ENCODE peak calls at places on chromosomes 11 and 22, in five cellular contexts. O, H, Q, G and N are unnamed samples.

GRCh38 chr11:66035653-66036333 is 9.5 kb upstream of the CATSPER1 start:
- DNase-seq in O (no peak), H (no peak), Q (no peak), G (no peak), N (no peak)

GRCh38 chr11:127890026-127890611 is 697.2 kb downstream of the ETS1 start:
- DNase-seq in O (no peak), H (peak), Q (no peak), G (no peak), N (no peak)

GRCh38 chr11:96267490-96268010 is 75.4 kb downstream of the MAML2 start:
- DNase-seq in O (no peak), H (no peak), Q (no peak), G (no peak), N (no peak)

GRCh38 chr11:2794419-2794795 is 91.2 kb downstream of the CDKN1C start:
- DNase-seq in O (no peak), H (no peak), Q (no peak), G (peak), N (no peak)

GRCh38 chr11:12164061-12165014 is 53.9 kb downstream of the MICAL2 start:
- DNase-seq in O (no peak), H (peak), Q (peak), G (no peak), N (no peak)

GRCh38 chr11:31803813-31804438 is 7.2 kb downstream of the PAX6 start:
- DNase-seq in O (no peak), H (no peak), Q (no peak), G (no peak), N (no peak)

GRCh38 chr22:38338772-38339379 is 21.6 kb upstream of the CSNK1E start:
- DNase-seq in O (peak), H (peak), Q (no peak), G (peak), N (no peak)

GRCh38 chr11:107457205-107457557 is 444 bp downstream of the CWF19L2 start:
- DNase-seq in O (no peak), H (no peak), Q (no peak), G (no peak), N (no peak)

GRCh38 chr11:123439616-123440015 is 9.5 kb downstream of the GRAMD1B start:
- DNase-seq in O (no peak), H (no peak), Q (no peak), G (no peak), N (no peak)

GRCh38 chr22:50688448-50688847 is 15.8 kb downstream of the SHANK3 start:
- DNase-seq in O (no peak), H (no peak), Q (no peak), G (no peak), N (peak)

GRCh38 chr11:95119361-95120060 is 29.9 kb downstream of the ENDOD1 start:
- DNase-seq in O (no peak), H (no peak), Q (no peak), G (no peak), N (no peak)

GRCh38 chr11:28447226-28447625 is 339.0 kb downstream of the METTL15 start:
- DNase-seq in O (no peak), H (peak), Q (peak), G (no peak), N (no peak)

GRCh38 chr22:16783930-16784354 is 41.3 kb downstream of the XKR3 start:
- DNase-seq in O (peak), H (no peak), Q (no peak), G (no peak), N (no peak)

GRCh38 chr11:16873289-16873688 is 134.8 kb downstream of the C11orf58 start:
- DNase-seq in O (no peak), H (no peak), Q (no peak), G (no peak), N (no peak)

GRCh38 chr11:109619498-109619897 is 197.5 kb downstream of the C11orf87 start:
- DNase-seq in O (no peak), H (no peak), Q (no peak), G (no peak), N (no peak)

GRCh38 chr22:22881116-22882032 is 6.2 kb upstream of the IGLL5 start:
- DNase-seq in O (no peak), H (no peak), Q (no peak), G (no peak), N (peak)

GRCh38 chr22:26672060-26672471 is 14.7 kb downstream of the MIAT start:
- DNase-seq in O (no peak), H (no peak), Q (no peak), G (peak), N (no peak)

GRCh38 chr22:27473533-27473932 is 328.0 kb downstream of the MN1 start:
- DNase-seq in O (no peak), H (no peak), Q (no peak), G (no peak), N (no peak)

GRCh38 chr11:2807276-2807681 is 78.3 kb downstream of the CDKN1C start:
- DNase-seq in O (no peak), H (no peak), Q (no peak), G (peak), N (peak)

GRCh38 chr22:30279932-30280331 is 9.4 kb downstream of the CASTOR1 start:
- DNase-seq in O (no peak), H (no peak), Q (no peak), G (no peak), N (no peak)

GRCh38 chr11:106306942-106307341 is 229.5 kb downstream of the AASDHPPT start:
- DNase-seq in O (no peak), H (peak), Q (no peak), G (no peak), N (no peak)

GRCh38 chr11:45798793-45799441 is 6.0 kb upstream of the SLC35C1 start:
- DNase-seq in O (no peak), H (no peak), Q (no peak), G (no peak), N (peak)

GRCh38 chr11:118398797-118399564 is 2.4 kb upstream of the ATP5MG start:
- DNase-seq in O (no peak), H (no peak), Q (no peak), G (no peak), N (no peak)

GRCh38 chr22:50544078-50544745 is 1.5 kb upstream of the KLHDC7B start:
- DNase-seq in O (peak), H (peak), Q (no peak), G (peak), N (peak)

GRCh38 chr11:2670541-2671100 is 29.2 kb downstream of the KCNQ1OT1 start:
- DNase-seq in O (no peak), H (no peak), Q (no peak), G (no peak), N (peak)

GRCh38 chr11:66847461-66848232 is 4.4 kb downstream of the RCE1 start:
- DNase-seq in O (no peak), H (no peak), Q (no peak), G (peak), N (peak)

GRCh38 chr22:30270841-30271240 is 4.2 kb upstream of the OSM start:
- DNase-seq in O (no peak), H (no peak), Q (no peak), G (peak), N (no peak)

DNA sequence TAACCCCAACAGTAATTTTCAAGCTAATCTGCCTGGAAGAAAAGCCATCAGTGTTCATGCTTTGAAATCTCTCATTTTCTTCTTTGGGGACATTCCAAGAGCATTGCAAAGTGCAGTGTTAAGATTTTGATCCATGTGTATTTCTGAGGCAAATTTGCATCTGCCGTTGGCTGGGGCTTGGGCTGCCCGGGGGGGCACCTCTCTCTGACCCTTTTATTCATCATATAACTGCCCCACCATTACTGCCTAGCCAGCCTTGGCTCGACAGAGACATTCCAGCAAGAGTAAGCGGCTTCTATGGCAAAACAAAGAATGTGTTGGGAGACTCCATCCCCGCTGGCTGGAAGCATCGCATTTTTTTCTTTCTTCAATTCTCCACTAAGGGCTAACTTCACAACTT is 483.5 kb downstream of the BRD1 start:
- DNase-seq in O (no peak), H (no peak), Q (no peak), G (no peak), N (peak)
- TF ChIP-seq CTCF in O (no peak), H (no peak), Q (no peak), G (no peak), N (no peak)

DNA sequence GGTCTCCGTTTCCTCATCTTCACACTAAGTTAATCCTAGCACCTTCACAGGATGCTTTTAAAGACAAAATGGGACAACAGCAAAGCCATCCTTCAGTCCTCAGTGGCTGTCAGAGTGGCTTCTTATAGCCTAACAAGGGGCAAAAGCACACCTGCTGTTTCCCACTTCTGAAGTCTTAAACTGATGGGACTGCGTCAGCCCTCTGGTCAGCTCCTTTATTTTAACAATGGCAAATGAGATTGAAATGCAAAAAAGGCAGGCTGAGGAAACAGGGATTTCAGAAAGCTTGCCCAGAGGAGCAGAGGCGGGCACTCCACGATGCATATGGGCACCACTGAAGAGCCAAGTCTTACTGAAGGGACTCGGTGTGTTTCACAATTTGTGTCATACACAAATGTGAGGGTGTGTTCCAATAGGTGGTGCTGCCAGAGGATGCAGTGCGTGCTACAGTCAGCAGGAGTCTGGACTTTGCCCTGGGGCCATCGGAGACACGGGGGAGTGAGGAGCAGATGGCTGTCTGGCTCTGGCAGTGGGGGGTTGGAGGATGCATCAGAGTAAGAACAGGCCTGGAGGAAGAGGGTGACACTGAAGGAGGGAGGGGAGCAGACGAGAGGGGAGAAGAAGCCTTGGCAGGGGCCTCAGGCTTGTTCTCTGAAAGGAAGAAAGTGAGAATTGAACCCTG is 47.3 kb downstream of the TENM4 start:
- DNase-seq in O (no peak), H (peak), Q (no peak), G (no peak), N (no peak)
- TF ChIP-seq CTCF in O (no peak), H (no peak), Q (no peak), G (no peak), N (no peak)

DNA sequence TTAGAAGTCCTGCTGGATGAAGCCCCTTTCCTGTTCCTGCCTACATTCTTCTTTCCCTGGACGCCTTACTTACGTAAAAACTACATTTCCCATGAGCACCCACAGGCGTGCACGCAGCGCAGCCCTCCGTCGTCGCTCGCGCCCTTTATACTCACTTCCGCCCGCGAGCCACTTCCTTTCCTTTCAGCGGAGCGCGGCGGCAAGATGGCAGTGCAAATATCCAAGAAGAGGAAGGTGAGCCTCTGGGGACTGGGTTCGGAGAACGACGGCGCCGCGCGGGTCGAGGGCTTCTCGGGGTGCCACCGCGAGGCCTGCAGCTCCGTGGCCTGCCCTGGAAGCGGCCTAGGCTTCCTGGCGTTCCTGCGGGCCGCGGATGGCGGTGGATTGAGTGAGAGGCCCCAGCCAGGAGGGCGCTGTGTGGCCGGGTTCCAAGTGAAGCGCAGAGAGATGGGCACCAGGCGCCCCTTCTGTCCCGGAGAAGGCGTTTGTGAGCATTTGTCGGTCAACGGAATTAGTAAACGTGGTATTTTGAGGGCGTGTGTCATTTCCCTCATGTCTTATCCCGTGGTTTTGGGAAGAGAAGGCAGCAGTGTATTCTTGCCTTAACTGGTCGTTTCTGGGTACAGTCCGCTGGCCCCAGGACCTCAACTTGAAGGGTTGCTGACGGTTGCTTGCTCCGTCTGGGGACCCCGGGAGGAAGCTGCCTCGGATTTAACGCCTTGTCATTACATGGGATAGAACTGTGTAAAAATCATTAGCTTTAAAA is at the start of gene RPS3:
- DNase-seq in O (peak), H (peak), Q (peak), G (peak), N (peak)
- TF ChIP-seq CTCF in O (peak), H (peak), Q (no peak), G (no peak), N (peak)

GRCh38 chr22:47012589-47013365 is 250.3 kb downstream of the TBC1D22A start:
- DNase-seq in O (no peak), H (no peak), Q (peak), G (no peak), N (no peak)
- TF ChIP-seq CTCF in O (peak), H (no peak), Q (no peak), G (no peak), N (peak)

GRCh38 chr11:63974259-63975143 is at the start of gene COX8A:
- DNase-seq in O (peak), H (peak), Q (peak), G (peak), N (peak)
- TF ChIP-seq CTCF in O (no peak), H (no peak), Q (peak), G (no peak), N (peak)

GRCh38 chr11:77402218-77402556 is 71.7 kb downstream of the PAK1 start:
- DNase-seq in O (no peak), H (no peak), Q (no peak), G (no peak), N (no peak)

GRCh38 chr11:77400306-77400705 is 73.6 kb downstream of the PAK1 start:
- DNase-seq in O (no peak), H (no peak), Q (no peak), G (no peak), N (no peak)

GRCh38 chr11:77403228-77403627 is 70.7 kb downstream of the PAK1 start:
- DNase-seq in O (no peak), H (no peak), Q (no peak), G (no peak), N (no peak)

GRCh38 chr11:77401486-77402217 is 72.2 kb downstream of the PAK1 start:
- DNase-seq in O (no peak), H (no peak), Q (no peak), G (no peak), N (no peak)

GRCh38 chr11:77400775-77401469 is 73.0 kb downstream of the PAK1 start:
- DNase-seq in O (no peak), H (no peak), Q (no peak), G (no peak), N (no peak)
- TF ChIP-seq CTCF in O (no peak), H (no peak), Q (no peak), G (no peak), N (no peak)

GRCh38 chr11:61567286-61568061 is 13.4 kb downstream of the SYT7 start:
- DNase-seq in O (peak), H (peak), Q (peak), G (peak), N (peak)
- TF ChIP-seq CTCF in O (peak), H (peak), Q (peak), G (peak), N (peak)

GRCh38 chr11:5887172-5887571 is 5.8 kb upstream of the OR52E5 start:
- DNase-seq in O (no peak), H (no peak), Q (no peak), G (no peak), N (no peak)

GRCh38 chr11:5892908-5893307 is at the start of gene OR52E5:
- DNase-seq in O (no peak), H (no peak), Q (no peak), G (no peak), N (no peak)

DNA sequence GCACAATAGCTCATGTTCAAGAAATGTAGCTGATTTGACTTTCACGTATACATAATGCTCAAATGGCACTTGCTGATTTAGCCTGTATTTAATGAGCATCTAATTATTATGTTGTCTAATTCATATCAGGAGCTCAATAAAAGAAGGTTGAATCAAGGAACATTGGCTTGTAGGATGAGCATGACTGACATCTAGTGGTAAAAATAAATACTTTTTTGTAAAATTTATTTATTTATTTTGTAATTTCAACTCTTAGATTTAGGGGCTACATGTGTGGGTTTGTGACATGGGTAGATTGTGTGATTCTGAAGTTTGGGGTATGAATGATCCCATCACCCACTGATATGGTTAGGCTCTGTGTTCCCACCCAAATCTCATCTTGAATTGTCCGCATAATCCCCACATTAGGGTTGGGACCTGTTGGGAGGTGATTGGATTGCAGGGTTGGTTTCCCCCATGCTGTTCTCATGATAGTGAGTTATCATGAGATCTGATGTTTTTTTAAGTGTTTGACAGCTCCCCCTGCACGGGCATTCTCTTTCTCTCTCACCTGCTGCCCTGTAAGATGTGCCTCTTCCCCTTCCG is 1.7 kb upstream of the OR52E5 start:
- DNase-seq in O (no peak), H (no peak), Q (no peak), G (no peak), N (no peak)
- TF ChIP-seq CTCF in O (peak), H (peak), Q (peak), G (no peak), N (peak)

GRCh38 chr11:8330896-8331295 is 67.2 kb upstream of the LMO1 start:
- DNase-seq in O (no peak), H (no peak), Q (no peak), G (no peak), N (no peak)

GRCh38 chr11:8329336-8329735 is 65.7 kb upstream of the LMO1 start:
- DNase-seq in O (no peak), H (no peak), Q (no peak), G (no peak), N (no peak)

GRCh38 chr11:8330416-8330815 is 66.7 kb upstream of the LMO1 start:
- DNase-seq in O (no peak), H (no peak), Q (no peak), G (no peak), N (no peak)

GRCh38 chr11:8328848-8329330 is 65.2 kb upstream of the LMO1 start:
- DNase-seq in O (peak), H (peak), Q (peak), G (peak), N (peak)

DNA sequence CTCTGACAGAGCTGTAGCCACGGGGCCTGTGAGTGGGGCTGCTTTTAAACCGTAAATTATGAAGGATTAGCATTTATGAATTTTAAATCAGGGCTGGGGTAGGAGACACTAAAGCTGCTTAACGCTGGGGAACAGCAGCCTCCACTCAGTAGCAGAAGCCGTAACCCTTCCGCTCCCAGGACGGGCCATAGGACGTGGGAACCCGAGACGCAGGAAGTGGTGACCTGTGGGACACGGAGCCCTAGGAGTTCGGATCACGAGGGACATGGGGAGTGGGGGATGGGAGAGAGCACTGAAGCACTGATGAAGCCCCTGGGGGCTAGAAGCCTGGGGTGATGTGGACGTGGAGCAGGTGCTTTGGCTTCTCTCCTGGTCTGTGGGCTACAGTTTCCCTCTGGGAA is 66.3 kb upstream of the LMO1 start:
- DNase-seq in O (no peak), H (no peak), Q (no peak), G (no peak), N (no peak)
- TF ChIP-seq CTCF in O (no peak), H (no peak), Q (no peak), G (no peak), N (no peak)